ENCODE peak calls at places on chromosome 17, in four cellular contexts. A is GM12878, S is K562, N is HepG2. E is an unnamed sample.

GRCh38 chr17:65307366-65308316 is 170.5 kb downstream of the RGS9 start:
- DNase-seq in A (no peak), S (no peak), N (no peak), E (no peak)

GRCh38 chr17:74842599-74843351 is 16.9 kb downstream of the GRIN2C start:
- DNase-seq in A (no peak), S (peak), N (peak), E (peak)

GRCh38 chr17:52827526-52827925 is 669.0 kb upstream of the CA10 start:
- DNase-seq in A (no peak), S (no peak), N (peak), E (no peak)

GRCh38 chr17:43907425-43907981 is at the start of gene MPP2:
- DNase-seq in A (no peak), S (peak), N (peak), E (no peak)

GRCh38 chr17:2050246-2050866 is 4.5 kb upstream of the HIC1 start:
- DNase-seq in A (no peak), S (peak), N (no peak), E (no peak)

GRCh38 chr17:17386143-17386800 is 83.1 kb downstream of the NT5M start:
- DNase-seq in A (no peak), S (no peak), N (no peak), E (no peak)

GRCh38 chr17:2083613-2084128 is 28.8 kb downstream of the HIC1 start:
- DNase-seq in A (peak), S (no peak), N (peak), E (no peak)

GRCh38 chr17:57438031-57438731 is 181.9 kb downstream of the MSI2 start:
- DNase-seq in A (no peak), S (no peak), N (no peak), E (no peak)

GRCh38 chr17:44786551-44787081 is 27.8 kb downstream of the ADAM11 start:
- DNase-seq in A (no peak), S (no peak), N (no peak), E (no peak)

GRCh38 chr17:78645421-78646295 is 68.5 kb upstream of the DNAH17 start:
- DNase-seq in A (peak), S (no peak), N (no peak), E (no peak)

GRCh38 chr17:70906808-70907207 is 737.5 kb downstream of the KCNJ2 start:
- DNase-seq in A (no peak), S (no peak), N (no peak), E (no peak)

GRCh38 chr17:44014437-44015172 is at the start of gene TMEM101:
- DNase-seq in A (peak), S (peak), N (peak), E (peak)

GRCh38 chr17:11921296-11921695 is 76.0 kb downstream of the ZNF18 start:
- DNase-seq in A (no peak), S (no peak), N (no peak), E (no peak)
- TF ChIP-seq HDAC6 in A (no peak), S (no peak), N (no peak), E (no peak)

DNA sequence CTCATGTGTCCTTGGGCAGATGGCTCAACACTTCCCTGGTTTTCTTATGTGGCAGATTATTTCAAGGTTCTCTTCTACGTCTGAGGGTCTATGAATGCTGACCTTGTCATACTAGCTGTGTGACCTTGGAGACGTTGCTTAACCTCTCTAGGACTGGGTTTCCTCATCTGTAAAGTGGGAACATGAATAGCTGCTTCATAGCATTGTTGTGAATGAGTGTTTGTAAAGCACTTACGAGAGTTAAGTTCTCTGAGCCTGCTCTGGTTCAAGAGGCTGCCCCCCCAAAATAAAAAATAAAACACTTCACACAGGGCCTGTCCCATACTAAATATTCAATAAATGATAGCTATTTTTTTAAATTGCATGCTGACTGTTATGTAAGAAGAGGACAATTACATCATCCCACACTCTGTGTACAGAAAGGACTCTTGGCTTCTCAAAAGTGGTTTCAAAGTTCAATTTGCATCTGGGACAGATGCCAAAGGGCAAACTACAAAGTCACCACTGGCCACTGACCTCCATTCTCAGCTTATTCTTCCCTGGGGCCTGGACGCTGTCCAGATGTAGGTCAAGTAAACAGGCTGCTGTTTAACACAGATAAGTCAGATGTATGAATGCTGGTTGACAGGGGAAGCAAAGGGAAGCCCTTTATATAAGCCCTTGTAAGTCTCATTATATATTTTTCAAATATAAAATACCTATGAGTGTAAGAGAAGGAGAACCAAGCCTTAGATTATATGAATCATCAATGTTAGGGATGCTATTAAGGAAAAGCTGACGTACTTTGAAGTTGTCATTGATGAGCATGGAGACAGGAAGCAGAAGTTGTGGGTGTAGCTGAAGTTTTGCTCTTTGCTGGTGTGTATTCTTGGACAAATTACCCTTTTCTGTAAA is 15.4 kb upstream of the NDEL1 start:
- DNase-seq in A (no peak), S (peak), N (peak), E (no peak)
- TF ChIP-seq HDAC6 in A (no peak), S (no peak), N (no peak), E (no peak)

GRCh38 chr17:63999680-64000531 is 1.8 kb downstream of the PRR29 start:
- DNase-seq in A (no peak), S (peak), N (no peak), E (no peak)

GRCh38 chr17:64002658-64003525 is 4.7 kb downstream of the PRR29 start:
- DNase-seq in A (no peak), S (no peak), N (no peak), E (peak)

GRCh38 chr17:64001763-64002529 is 3.8 kb downstream of the PRR29 start:
- DNase-seq in A (no peak), S (no peak), N (no peak), E (no peak)

GRCh38 chr17:63998721-63999679 is 849 bp downstream of the PRR29 start:
- DNase-seq in A (no peak), S (no peak), N (no peak), E (no peak)

GRCh38 chr17:64001091-64001579 is 3.0 kb downstream of the PRR29 start:
- DNase-seq in A (no peak), S (no peak), N (no peak), E (no peak)
- TF ChIP-seq HDAC6 in A (no peak), S (no peak), N (no peak), E (no peak)

DNA sequence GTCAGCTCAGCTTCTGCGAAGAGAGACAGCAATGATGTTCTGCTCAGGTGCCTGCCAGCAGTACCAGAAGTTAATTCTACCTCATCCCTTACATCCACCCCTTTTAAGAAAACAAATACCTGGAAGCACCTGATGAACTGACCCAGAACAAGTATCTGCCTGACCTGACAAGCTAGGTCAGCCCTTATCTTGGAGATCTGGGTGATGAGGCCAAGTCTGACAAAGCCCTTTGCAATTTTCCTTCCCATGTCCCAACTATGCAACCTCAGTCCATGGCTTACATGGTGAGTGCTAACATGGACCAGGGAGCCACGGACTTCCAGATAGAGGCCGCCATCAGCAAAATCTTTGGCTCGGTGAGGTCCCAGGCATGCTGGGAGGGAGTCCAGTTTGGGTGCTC is 3.6 kb downstream of the ACADVL start:
- DNase-seq in A (no peak), S (no peak), N (no peak), E (no peak)
- TF ChIP-seq HDAC6 in A (no peak), S (no peak), N (no peak), E (no peak)